ENCODE peak calls at places on chromosomes 16 and 17, in eight cellular contexts. P is HepG2, C is body of pancreas, J is heart right ventricle, H is tibial nerve, W is thoracic aorta, A is right lobe of liver, I is GM23338. X is an unnamed sample.
A peak's percentile ranks its signal among the peaks of the same experiment; 100 is the strongest.

GRCh38 chr16:15484662-15485061 is 50.3 kb downstream of the BMERB1 start:
- DNase-seq in I (no peak), C (no peak), H (no peak), J (no peak), A (no peak), W (no peak), P (peak; percentile 70), X (no peak)

GRCh38 chr17:21215935-21216334 is 2.0 kb upstream of the TMEM11 start:
- DNase-seq in I (no peak), A (no peak), P (no peak), W (no peak), H (no peak), C (no peak), J (no peak), X (no peak)

GRCh38 chr16:71351558-71351901 is 7.0 kb upstream of the CALB2 start:
- DNase-seq in H (no peak), I (no peak), P (no peak), J (no peak), W (no peak), C (peak; percentile 40), A (peak; percentile 71), X (no peak)

GRCh38 chr16:85642762-85643281 is 29.7 kb downstream of the GSE1 start:
- DNase-seq in P (no peak), W (no peak), I (no peak), C (no peak), A (no peak), J (no peak), H (no peak), X (no peak)

GRCh38 chr17:38798614-38799500 is 499 bp downstream of the PIP4K2B start:
- DNase-seq in W (peak; percentile 8), P (peak; percentile 27), J (peak; percentile 49), H (peak; percentile 9), I (peak; percentile 45), C (peak; percentile 43), A (peak; percentile 63), X (peak; percentile 48)

GRCh38 chr17:77185137-77185536 is 44.4 kb downstream of the SEC14L1 start:
- DNase-seq in H (no peak), A (no peak), W (no peak), I (no peak), C (no peak), J (no peak), P (no peak), X (no peak)

GRCh38 chr17:66677201-66677981 is 157.5 kb upstream of the CACNG5 start:
- DNase-seq in A (no peak), C (no peak), I (no peak), H (no peak), J (no peak), P (no peak), W (no peak), X (no peak)

GRCh38 chr16:23595246-23595950 is 718 bp downstream of the NDUFAB1 start:
- DNase-seq in J (no peak), A (no peak), W (no peak), C (no peak), P (peak; percentile 61), I (peak; percentile 36), H (no peak), X (no peak)

GRCh38 chr17:18267927-18268711 is 7.7 kb downstream of the MIEF2 start:
- DNase-seq in I (peak; percentile 52), H (no peak), J (no peak), C (no peak), W (no peak), P (no peak), A (no peak), X (no peak)

GRCh38 chr17:18263885-18264682 is 3.6 kb downstream of the MIEF2 start:
- DNase-seq in I (no peak), W (no peak), A (no peak), C (no peak), J (no peak), P (no peak), H (no peak), X (no peak)

GRCh38 chr17:18270851-18271170 is 10.3 kb downstream of the MIEF2 start:
- DNase-seq in W (no peak), I (no peak), A (no peak), J (no peak), P (no peak), H (no peak), C (no peak), X (no peak)

GRCh38 chr17:18270046-18270850 is 9.8 kb downstream of the MIEF2 start:
- DNase-seq in W (no peak), H (no peak), J (no peak), C (no peak), I (no peak), A (no peak), P (no peak), X (no peak)

DNA sequence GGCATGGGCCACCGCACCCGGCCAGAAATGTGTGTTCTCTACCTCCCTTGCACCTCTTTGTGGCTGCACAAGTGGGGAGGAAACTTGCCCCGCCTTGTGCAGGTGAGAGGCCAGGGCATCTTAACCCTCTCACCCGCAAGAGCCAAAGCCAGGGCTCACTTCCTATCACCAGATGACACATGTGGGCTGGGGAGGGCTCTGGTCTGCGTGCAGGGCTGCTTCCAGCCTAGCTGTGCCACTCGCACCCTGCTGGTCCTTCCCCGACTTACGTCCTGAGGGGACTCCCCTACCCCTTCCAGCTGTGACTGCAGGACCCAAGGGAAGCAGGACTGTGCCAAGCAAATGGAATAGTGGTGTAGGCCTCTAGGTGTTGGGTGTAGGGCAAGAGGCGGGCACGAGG is 6.9 kb downstream of the MIEF2 start:
- DNase-seq in P (no peak), I (peak; percentile 45), W (no peak), A (no peak), H (no peak), C (no peak), J (no peak), X (no peak)
- H3K27ac ChIP-seq in P (no peak overlapping the region), I (no peak overlapping the region), W (no peak overlapping the region), A (no peak overlapping the region), H (no peak overlapping the region), C (no peak overlapping the region), J (no peak overlapping the region), X (no peak overlapping the region)

GRCh38 chr16:56348168-56349085 is 76.9 kb downstream of the AMFR start:
- DNase-seq in H (no peak), I (no peak), J (no peak), P (no peak), W (no peak), C (no peak), A (no peak), X (no peak)

GRCh38 chr16:56345406-56346050 is 79.8 kb downstream of the AMFR start:
- DNase-seq in J (no peak), I (no peak), C (no peak), P (no peak), H (no peak), W (no peak), A (peak; percentile 53), X (no peak)

GRCh38 chr16:56347670-56348069 is 77.7 kb downstream of the AMFR start:
- DNase-seq in W (no peak), J (no peak), P (no peak), H (no peak), I (no peak), C (no peak), A (no peak), X (no peak)

GRCh38 chr16:56346131-56346890 is 79.0 kb downstream of the AMFR start:
- DNase-seq in J (no peak), I (no peak), W (no peak), A (no peak), H (no peak), P (no peak), C (no peak), X (no peak)

GRCh38 chr16:56347166-56347565 is 78.2 kb downstream of the AMFR start:
- DNase-seq in I (no peak), P (no peak), A (no peak), J (no peak), W (no peak), H (no peak), C (no peak), X (no peak)
- H3K27ac ChIP-seq in I (no peak overlapping the region), P (no peak overlapping the region), A (no peak overlapping the region), J (no peak overlapping the region), W (no peak overlapping the region), H (no peak overlapping the region), C (no peak overlapping the region), X (no peak overlapping the region)

GRCh38 chr16:81778861-81779539 is at the start of gene PLCG2:
- DNase-seq in H (no peak), W (no peak), J (peak; percentile 66), C (peak; percentile 60), I (peak; percentile 85), P (no peak), A (peak; percentile 90), X (peak; percentile 6)

GRCh38 chr16:81778231-81778630 is 860 bp upstream of the PLCG2 start:
- DNase-seq in W (no peak), P (no peak), I (no peak), C (no peak), J (no peak), H (no peak), A (no peak), X (no peak)

GRCh38 chr16:81780350-81780749 is 1.3 kb downstream of the PLCG2 start:
- DNase-seq in P (no peak), W (no peak), C (no peak), A (no peak), J (no peak), H (no peak), I (no peak), X (no peak)

GRCh38 chr16:81775570-81775969 is 3.5 kb upstream of the PLCG2 start:
- DNase-seq in W (no peak), A (no peak), C (no peak), P (no peak), J (no peak), H (no peak), I (no peak), X (no peak)

GRCh38 chr16:81779540-81780320 is 639 bp downstream of the PLCG2 start:
- DNase-seq in A (peak; percentile 66), W (no peak), P (no peak), I (peak; percentile 68), H (no peak), J (peak; percentile 25), C (peak; percentile 27), X (no peak)
- H3K27ac ChIP-seq in A (peak overlapping the region; percentile 49), W (no peak overlapping the region), P (no peak overlapping the region), I (no peak overlapping the region), H (peak overlapping the region; percentile 80), J (peak overlapping the region; percentile 65), C (no peak overlapping the region), X (no peak overlapping the region)

GRCh38 chr17:1986783-1987451 is 38.2 kb downstream of the RTN4RL1 start:
- DNase-seq in I (no peak), C (peak; percentile 50), H (no peak), P (no peak), W (no peak), J (no peak), A (no peak), X (no peak)

GRCh38 chr17:1985093-1985492 is 40.0 kb downstream of the RTN4RL1 start:
- DNase-seq in A (no peak), I (no peak), H (no peak), C (no peak), W (no peak), J (no peak), P (no peak), X (no peak)

GRCh38 chr17:1985686-1986085 is 39.4 kb downstream of the RTN4RL1 start:
- DNase-seq in I (peak; percentile 90), A (no peak), H (no peak), J (no peak), C (no peak), P (no peak), W (no peak), X (no peak)

GRCh38 chr17:1992541-1992940 is 32.6 kb downstream of the RTN4RL1 start:
- DNase-seq in P (no peak), J (no peak), C (no peak), A (no peak), W (no peak), H (no peak), I (no peak), X (peak; percentile 45)

DNA sequence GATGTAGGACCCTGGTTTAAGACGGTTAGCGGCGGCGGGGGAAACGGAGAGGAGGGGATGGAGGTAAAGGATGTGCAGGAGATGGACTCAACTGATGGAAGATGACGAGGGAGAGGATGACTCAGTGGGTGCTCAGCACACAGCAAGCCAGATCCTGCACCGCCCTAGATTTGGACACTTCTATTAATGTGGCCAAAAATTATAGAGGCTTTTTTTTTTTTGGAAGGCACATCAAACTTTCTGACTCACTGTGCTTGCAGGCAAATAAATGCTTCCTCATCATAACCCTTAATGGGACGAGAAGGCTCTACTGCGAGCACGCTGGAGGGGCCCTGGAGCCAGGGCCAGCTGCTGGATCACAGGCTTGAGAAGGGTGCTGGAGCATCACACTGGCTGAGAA is 36.0 kb downstream of the RTN4RL1 start:
- DNase-seq in I (no peak), A (no peak), P (no peak), J (no peak), H (peak; percentile 18), C (no peak), W (peak; percentile 24), X (no peak)
- H3K27ac ChIP-seq in I (no peak overlapping the region), A (no peak overlapping the region), P (no peak overlapping the region), J (no peak overlapping the region), H (no peak overlapping the region), C (no peak overlapping the region), W (no peak overlapping the region), X (no peak overlapping the region)

X was measured in caudate nucleus.